ENCODE peak calls at places on chromosomes 3 and 15, in five cellular contexts. K, W, V, E and F are unnamed samples.

GRCh38 chr15:72782993-72783562 is 480 bp downstream of the ADPGK start:
- DNase-seq in K (no peak), W (peak; percentile 27), V (no peak), E (peak; percentile 43), F (no peak)

GRCh38 chr3:34387831-34388564 is 589.6 kb downstream of the PDCD6IP start:
- DNase-seq in K (no peak), V (no peak), W (no peak), E (no peak), F (no peak)

GRCh38 chr15:101558217-101558941 is 68.9 kb upstream of the PCSK6 start:
- DNase-seq in V (peak; percentile 23), K (no peak), E (no peak), W (no peak), F (no peak)

GRCh38 chr3:124878561-124879394 is 8.4 kb downstream of the ITGB5 start:
- DNase-seq in K (peak; percentile 89), E (no peak), V (no peak), W (peak; percentile 95), F (peak; percentile 38)

GRCh38 chr3:10533731-10534011 is 28.3 kb upstream of the ATP2B2 start:
- DNase-seq in K (no peak), W (no peak), V (no peak), E (no peak), F (no peak)

GRCh38 chr15:82663186-82663600 is 16.0 kb upstream of the CPEB1 start:
- DNase-seq in W (peak; percentile 31), V (peak; percentile 90), E (no peak), K (no peak), F (peak; percentile 88)

GRCh38 chr3:114697441-114697840 is 403.6 kb downstream of the TIGIT start:
- DNase-seq in W (no peak), K (no peak), V (no peak), E (no peak), F (no peak)

GRCh38 chr3:122427857-122428471 is 12.1 kb upstream of the WDR5B start:
- DNase-seq in V (no peak), K (no peak), E (no peak), W (no peak), F (no peak)

GRCh38 chr3:171733561-171733960 is 76.7 kb downstream of the PLD1 start:
- DNase-seq in W (no peak), K (no peak), E (no peak), V (no peak), F (no peak)

GRCh38 chr3:31014317-31015040 is 120.0 kb upstream of the GADL1 start:
- DNase-seq in V (no peak), W (peak; percentile 19), K (no peak), E (no peak), F (no peak)

DNA sequence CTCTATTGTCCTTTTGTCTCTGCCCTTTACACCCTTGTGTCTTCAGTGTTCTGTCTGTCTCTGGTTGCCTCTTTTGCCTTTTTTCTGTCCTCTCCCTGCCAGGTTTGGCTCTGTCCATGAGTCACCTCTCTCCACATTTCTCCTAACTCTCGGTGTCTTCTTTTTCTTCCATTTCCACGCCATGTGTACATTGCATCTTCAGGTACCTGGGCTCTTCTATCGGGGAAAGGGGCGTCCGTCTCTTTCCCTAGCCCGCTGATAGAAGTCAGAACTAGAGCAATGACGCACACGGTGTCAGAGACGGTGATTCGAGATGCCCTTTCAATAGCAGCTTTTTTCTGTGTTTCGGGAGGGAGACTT is 638 bp downstream of the OPA1 start:
- DNase-seq in V (no peak), W (peak; percentile 36), K (no peak), E (no peak), F (peak; percentile 34)
- TF ChIP-seq CEBPB in V (no peak), W (no peak), K (no peak), E (no peak), F (no peak)

GRCh38 chr3:156150434-156151066 is 30.2 kb downstream of the KCNAB1 start:
- DNase-seq in K (peak; percentile 41), W (peak; percentile 64), E (no peak), V (peak; percentile 55), F (peak; percentile 47)
- H2AFZ ChIP-seq in K (peak overlapping the region; percentile 20), W (no peak overlapping the region), E (peak overlapping the region; percentile 55), V (peak overlapping the region; percentile 60), F (no peak overlapping the region)

GRCh38 chr15:90529369-90530249 is at the start of gene CRTC3:
- DNase-seq in K (no peak), E (no peak), W (peak; percentile 48), V (peak; percentile 75), F (peak; percentile 92)
- TF ChIP-seq CEBPB in K (no peak), E (no peak), W (no peak), V (no peak), F (no peak)

DNA sequence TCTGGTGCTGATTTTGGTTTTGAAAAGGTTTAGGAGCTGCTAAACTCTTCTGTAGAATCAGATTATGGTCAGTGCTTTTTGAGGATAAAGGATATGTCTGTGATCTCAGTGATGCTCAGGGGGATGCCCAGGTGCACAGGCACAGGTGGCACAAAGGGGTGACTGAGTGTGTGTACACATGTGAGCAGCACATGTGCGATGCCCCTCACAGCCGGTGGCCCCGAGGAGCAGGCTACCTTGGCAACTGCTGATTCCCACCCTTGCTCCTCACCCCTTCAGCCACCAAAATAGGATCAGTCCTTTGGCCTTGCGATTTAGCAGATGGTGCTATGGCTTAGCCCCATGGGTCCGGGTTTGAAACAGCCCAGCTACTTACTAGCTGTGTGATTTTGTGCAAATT is 51.1 kb downstream of the POMGNT2 start:
- DNase-seq in E (no peak), W (no peak), K (no peak), V (no peak), F (no peak)
- H2AFZ ChIP-seq in E (no peak overlapping the region), W (no peak overlapping the region), K (no peak overlapping the region), V (no peak overlapping the region), F (no peak overlapping the region)

GRCh38 chr15:77034620-77035467 is 36.1 kb downstream of the TSPAN3 start:
- DNase-seq in W (no peak), V (peak; percentile 91), K (no peak), E (no peak), F (peak; percentile 53)
- TF ChIP-seq CEBPB in W (no peak), V (no peak), K (no peak), E (no peak), F (no peak)

GRCh38 chr3:3629911-3630310 is 169.3 kb upstream of the LRRN1 start:
- DNase-seq in W (peak; percentile 26), V (no peak), K (no peak), E (no peak), F (no peak)

GRCh38 chr3:3628676-3629328 is 170.4 kb upstream of the LRRN1 start:
- DNase-seq in V (no peak), K (no peak), E (peak; percentile 28), W (no peak), F (no peak)

GRCh38 chr3:3631114-3631513 is 168.1 kb upstream of the LRRN1 start:
- DNase-seq in K (no peak), W (peak; percentile 2), V (no peak), E (no peak), F (no peak)

GRCh38 chr3:3625461-3626271 is 173.6 kb upstream of the LRRN1 start:
- DNase-seq in K (no peak), E (no peak), V (no peak), W (no peak), F (no peak)

GRCh38 chr3:3627104-3627503 is 172.1 kb upstream of the LRRN1 start:
- DNase-seq in V (no peak), E (no peak), K (no peak), W (no peak), F (no peak)
- H2AFZ ChIP-seq in V (peak overlapping the region; percentile 49), E (no peak overlapping the region), K (no peak overlapping the region), W (no peak overlapping the region), F (no peak overlapping the region)

DNA sequence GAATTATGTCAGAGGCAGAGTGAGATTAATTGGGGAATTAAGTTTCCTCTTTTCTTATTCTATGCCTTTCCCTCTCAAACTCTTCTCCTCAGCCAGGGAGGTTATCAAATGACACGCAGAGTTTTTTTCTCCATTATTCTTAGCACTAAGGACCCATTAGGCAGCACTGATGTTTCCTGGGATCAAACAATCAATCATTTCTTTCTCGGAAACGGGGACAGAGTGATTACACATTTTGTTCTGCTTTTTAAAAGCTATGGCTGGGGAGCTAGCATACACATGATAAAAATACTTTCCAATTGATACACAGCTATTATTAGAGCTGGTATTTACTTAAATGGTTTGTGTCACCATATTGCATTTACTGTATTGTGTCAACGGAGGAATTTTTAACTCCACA is 35.3 kb upstream of the PSMD6 start:
- DNase-seq in V (no peak), K (no peak), W (no peak), E (no peak), F (no peak)
- TF ChIP-seq CEBPB in V (no peak), K (no peak), W (no peak), E (no peak), F (no peak)

DNA sequence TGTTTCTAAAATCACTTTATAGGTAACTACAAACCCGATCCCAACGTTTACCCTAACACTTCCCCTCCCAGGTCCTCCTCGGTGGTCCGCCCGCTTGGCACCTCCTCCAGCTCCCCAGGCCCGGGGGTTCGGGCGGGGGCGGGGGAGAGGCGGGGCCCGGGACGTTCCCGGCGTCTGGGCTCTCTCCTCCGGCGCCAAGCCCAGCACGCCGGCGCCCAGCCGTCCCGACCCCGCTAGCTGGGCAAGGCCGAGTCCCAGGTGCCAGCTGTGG is 548 bp downstream of the CGGBP1 start:
- DNase-seq in V (no peak), W (no peak), E (no peak), K (no peak), F (no peak)
- H2AFZ ChIP-seq in V (no peak overlapping the region), W (peak overlapping the region; percentile 98), E (peak overlapping the region; percentile 69), K (no peak overlapping the region), F (peak overlapping the region; percentile 80)

GRCh38 chr15:57320543-57321220 is 55.6 kb upstream of the CGNL1 start:
- DNase-seq in V (no peak), E (no peak), K (no peak), W (peak; percentile 38), F (peak; percentile 48)
- TF ChIP-seq CEBPB in V (no peak), E (no peak), K (no peak), W (no peak), F (no peak)

DNA sequence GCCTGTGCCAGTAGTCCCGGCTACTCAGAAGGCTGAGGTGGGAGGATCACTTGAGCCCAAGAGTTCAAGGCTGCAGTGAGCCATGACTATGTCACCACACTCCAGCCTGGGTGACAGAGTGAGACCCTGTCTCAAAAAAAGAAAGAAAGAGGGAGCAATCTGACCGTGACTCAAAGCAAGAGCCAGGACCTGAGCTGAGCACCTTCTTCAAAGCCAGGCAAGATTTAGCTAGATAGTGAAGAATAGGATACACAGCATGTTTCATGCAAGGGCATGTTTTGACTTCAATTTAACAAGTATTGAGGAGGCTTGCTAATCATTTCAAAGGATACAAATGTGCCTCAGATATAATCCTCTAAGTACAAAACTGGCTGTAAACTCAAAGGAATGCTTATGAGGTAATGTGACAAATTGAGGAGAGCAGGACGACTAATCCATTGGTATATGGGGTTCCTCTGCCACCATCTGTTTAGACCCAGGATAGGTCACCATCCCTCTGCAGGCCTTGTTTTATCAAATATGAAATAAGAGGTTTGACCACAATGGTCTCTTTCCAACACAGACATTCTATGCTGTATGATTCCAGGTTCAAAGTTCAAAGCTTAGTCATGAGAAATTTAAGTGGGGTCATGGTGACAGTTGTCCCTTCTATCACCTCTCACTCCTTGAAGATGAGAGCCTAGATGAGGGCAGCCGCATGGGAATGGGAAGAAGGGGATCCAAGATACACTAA is 33.2 kb downstream of the RAB27A start:
- DNase-seq in K (no peak), V (no peak), W (peak; percentile 33), E (no peak), F (no peak)
- H2AFZ ChIP-seq in K (no peak overlapping the region), V (no peak overlapping the region), W (no peak overlapping the region), E (no peak overlapping the region), F (no peak overlapping the region)